ENCODE peak calls at places on chromosomes 4 and X, in seven cellular contexts. S, O, F, D, H, V and N are unnamed samples.

GRCh38 chr4:72418458-72418857 is 150.6 kb downstream of the ADAMTS3 start:
- DNase-seq in O (no peak), D (no peak), V (no peak), H (no peak), F (peak), S (peak), N (peak)

GRCh38 chr4:169174247-169174646 is 96.5 kb downstream of the SH3RF1 start:
- DNase-seq in D (no peak), V (peak), H (no peak), O (no peak), F (peak), S (no peak), N (no peak)

GRCh38 chr4:55215087-55215486 is 89.7 kb upstream of the KDR start:
- DNase-seq in D (no peak), S (no peak), O (no peak), V (no peak), H (no peak), F (no peak), N (no peak)

GRCh38 chr4:1471443-1472147 is 65.4 kb upstream of the NKX1-1 start:
- DNase-seq in H (no peak), D (no peak), F (no peak), V (no peak), S (no peak), O (no peak), N (no peak)

GRCh38 chr4:128573781-128574508 is 235.6 kb upstream of the JADE1 start:
- DNase-seq in F (no peak), D (no peak), H (no peak), O (no peak), S (no peak), V (no peak), N (peak)

GRCh38 chrX:136865270-136866168 is 15.0 kb downstream of the RBMX start:
- DNase-seq in H (no peak), F (no peak), D (no peak), S (no peak), O (no peak), V (no peak), N (no peak)

GRCh38 chrX:21412029-21412428 is 37.8 kb downstream of the CNKSR2 start:
- DNase-seq in F (no peak), D (no peak), V (no peak), S (no peak), H (no peak), O (no peak), N (no peak)

GRCh38 chrX:40581333-40581910 is 652 bp downstream of the ATP6AP2 start:
- DNase-seq in V (no peak), D (no peak), F (no peak), H (no peak), O (no peak), S (no peak), N (peak)

GRCh38 chr4:125368161-125368560 is 53.4 kb downstream of the FAT4 start:
- DNase-seq in S (no peak), V (no peak), O (no peak), D (no peak), H (no peak), F (no peak), N (peak)

GRCh38 chr4:172619218-172619617 is 549.4 kb upstream of the GALNT7 start:
- DNase-seq in D (no peak), F (no peak), S (no peak), V (no peak), H (no peak), O (no peak), N (no peak)

GRCh38 chr4:40749717-40750460 is at the start of gene NSUN7:
- DNase-seq in S (no peak), D (peak), O (no peak), F (peak), V (no peak), H (peak), N (peak)

GRCh38 chrX:78522601-78523000 is 136.5 kb downstream of the RTL3 start:
- DNase-seq in O (no peak), F (no peak), H (no peak), V (no peak), S (no peak), D (no peak), N (no peak)

GRCh38 chr4:27714073-27714472 is 853.4 kb downstream of the STIM2 start:
- DNase-seq in O (no peak), V (no peak), S (no peak), D (no peak), F (no peak), H (no peak), N (no peak)

GRCh38 chr4:27721193-27721592 is 860.6 kb downstream of the STIM2 start:
- DNase-seq in D (no peak), S (no peak), H (no peak), F (no peak), V (no peak), O (no peak), N (no peak)

GRCh38 chr4:27711041-27711440 is 850.4 kb downstream of the STIM2 start:
- DNase-seq in D (no peak), O (no peak), F (no peak), V (no peak), H (no peak), S (no peak), N (no peak)

GRCh38 chr4:27720010-27720766 is 859.5 kb downstream of the STIM2 start:
- DNase-seq in F (no peak), S (no peak), H (no peak), O (peak), D (no peak), V (no peak), N (no peak)

GRCh38 chr4:27716693-27717505 is 856.3 kb downstream of the STIM2 start:
- DNase-seq in O (no peak), D (no peak), H (no peak), V (no peak), S (no peak), F (no peak), N (no peak)
- TF ChIP-seq CTCF in O (no peak), D (no peak), H (no peak), V (no peak), S (no peak), F (no peak), N (no peak)

DNA sequence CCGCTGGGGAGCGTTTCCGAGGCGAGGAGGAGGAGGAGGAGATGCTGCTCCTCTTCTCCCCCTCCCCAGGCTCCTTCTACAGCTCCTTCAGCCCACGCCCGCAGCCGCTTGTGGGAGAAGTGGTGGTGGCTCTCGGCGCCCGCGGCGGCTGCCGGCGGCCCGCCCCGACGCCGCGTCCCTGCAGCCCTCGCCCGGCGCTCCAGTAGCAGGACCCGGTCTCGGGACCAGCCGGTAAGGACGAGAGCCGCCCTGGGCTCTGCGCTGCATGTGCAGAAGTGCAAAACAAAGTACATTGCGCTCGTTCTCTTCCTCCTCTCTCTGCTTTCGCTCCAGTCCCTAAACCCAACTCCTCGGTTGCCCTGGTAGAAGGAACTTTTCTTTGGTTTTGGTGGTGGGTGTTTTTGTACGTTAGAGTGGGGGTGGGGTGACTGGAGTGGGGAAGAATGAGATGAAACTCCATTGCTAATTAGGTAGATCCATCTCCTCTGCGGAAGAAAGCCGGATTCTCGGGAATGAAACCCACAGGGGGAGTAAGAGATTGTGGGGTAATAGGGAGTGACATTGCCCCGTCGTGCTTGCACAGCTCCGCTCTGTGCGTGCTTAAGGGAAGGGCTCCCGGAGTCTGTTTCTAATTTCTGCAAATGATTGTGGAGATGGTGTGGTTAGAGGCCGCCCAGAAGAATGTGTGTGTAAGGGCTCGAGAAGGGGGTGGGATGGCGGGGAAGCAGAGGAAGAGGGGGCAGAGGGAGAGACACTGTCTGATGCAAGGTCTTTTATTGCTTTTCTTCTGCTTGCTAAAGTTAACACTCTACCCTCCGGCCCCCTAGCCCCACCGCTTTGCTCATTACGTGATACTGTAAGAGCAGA is 677 bp downstream of the PTPN13 start:
- DNase-seq in F (peak), D (peak), O (no peak), S (peak), V (peak), H (peak), N (peak)
- TF ChIP-seq CTCF in F (no peak), D (no peak), O (peak), S (peak), V (no peak), H (peak), N (peak)

GRCh38 chr4:10172278-10173038 is 55.9 kb upstream of the WDR1 start:
- DNase-seq in D (no peak), F (no peak), V (no peak), H (no peak), S (no peak), O (no peak), N (no peak)
- TF ChIP-seq CTCF in D (no peak), F (no peak), V (no peak), H (no peak), S (no peak), O (no peak), N (no peak)

GRCh38 chrX:105543271-105543670 is 279.1 kb upstream of the NRK start:
- DNase-seq in V (no peak), F (no peak), O (no peak), S (no peak), D (no peak), H (no peak), N (no peak)
- TF ChIP-seq CTCF in V (no peak), F (no peak), O (no peak), S (no peak), D (no peak), H (no peak), N (no peak)

GRCh38 chr4:152394786-152395185 is 141.1 kb downstream of the FBXW7 start:
- DNase-seq in O (no peak), F (no peak), D (no peak), V (no peak), H (no peak), S (no peak), N (no peak)

GRCh38 chr4:152399246-152399645 is 136.6 kb downstream of the FBXW7 start:
- DNase-seq in H (no peak), S (no peak), V (no peak), O (peak), D (peak), F (no peak), N (no peak)

GRCh38 chr4:152401424-152401823 is 134.5 kb downstream of the FBXW7 start:
- DNase-seq in O (no peak), D (no peak), V (no peak), H (no peak), S (no peak), F (no peak), N (no peak)

GRCh38 chr4:152392079-152392478 is 143.8 kb downstream of the FBXW7 start:
- DNase-seq in S (no peak), O (no peak), H (no peak), D (no peak), V (no peak), F (no peak), N (no peak)

GRCh38 chr4:152398060-152398459 is 137.8 kb downstream of the FBXW7 start:
- DNase-seq in O (no peak), S (no peak), H (peak), F (no peak), D (no peak), V (no peak), N (peak)
- TF ChIP-seq CTCF in O (peak), S (peak), H (peak), F (peak), D (no peak), V (peak), N (peak)

DNA sequence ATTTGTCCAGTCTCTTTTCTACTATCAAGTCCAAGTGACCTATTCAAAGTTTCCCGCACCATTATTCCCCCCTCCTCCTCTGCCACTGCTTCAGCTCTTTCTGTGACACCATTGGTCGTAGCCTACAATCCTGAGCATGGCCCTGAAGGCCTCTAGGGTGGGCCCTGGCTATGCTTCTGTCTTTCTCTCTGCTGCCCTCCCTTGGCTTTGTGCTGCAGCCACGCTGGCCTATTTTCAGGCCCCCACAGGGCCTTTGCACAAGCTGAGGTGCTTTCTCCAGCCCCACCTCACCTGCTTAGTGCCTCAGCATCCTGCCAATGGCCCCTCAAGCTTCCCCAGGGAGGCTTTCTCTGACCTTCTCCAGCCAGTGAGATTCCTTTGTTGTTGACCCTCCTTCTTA is 156.5 kb downstream of the NHS start:
- DNase-seq in V (no peak), O (no peak), H (no peak), D (no peak), S (no peak), F (no peak), N (no peak)
- TF ChIP-seq CTCF in V (no peak), O (no peak), H (no peak), D (no peak), S (no peak), F (no peak), N (no peak)

GRCh38 chr4:24683116-24683515 is 98.8 kb upstream of the DHX15 start:
- DNase-seq in H (no peak), F (no peak), V (no peak), D (no peak), S (no peak), O (no peak), N (no peak)
- TF ChIP-seq CTCF in H (no peak), F (no peak), V (no peak), D (no peak), S (peak), O (no peak), N (no peak)